ENCODE peak calls at places on chromosomes 5 and 9, in four cellular contexts. S is NCI-H1417, B is mucosa of gallbladder, P is cardiac muscle cell. O is an unnamed sample.

GRCh38 chr5:18314192-18314778 is 680.0 kb downstream of the TAF11L14 start:
- DNase-seq in B (no peak), P (peak; percentile 37), S (no peak), O (no peak)

GRCh38 chr9:33455952-33456351 is 8.6 kb upstream of the AQP3 start:
- DNase-seq in B (no peak), S (no peak), P (no peak), O (no peak)

GRCh38 chr5:124922255-124922975 is 176.0 kb upstream of the ZNF608 start:
- DNase-seq in B (no peak), S (no peak), P (no peak), O (no peak)

GRCh38 chr9:137648396-137648795 is 29.6 kb downstream of the EHMT1 start:
- DNase-seq in S (no peak), P (peak; percentile 50), B (no peak), O (no peak)

GRCh38 chr9:108743901-108744371 is 111.8 kb downstream of the ACTL7B start:
- DNase-seq in S (no peak), P (no peak), B (no peak), O (no peak)

GRCh38 chr5:7210549-7210948 is 185.4 kb upstream of the ADCY2 start:
- DNase-seq in B (no peak), S (no peak), P (no peak), O (no peak)

GRCh38 chr5:87127426-87127825 is 140.3 kb upstream of the RASA1 start:
- DNase-seq in B (no peak), S (no peak), P (peak; percentile 43), O (no peak)

GRCh38 chr5:119284031-119284430 is 71.8 kb upstream of the TNFAIP8 start:
- DNase-seq in P (no peak), B (no peak), S (no peak), O (no peak)

GRCh38 chr5:154397652-154398406 is 48.0 kb upstream of the SAP30L start:
- DNase-seq in P (no peak), S (no peak), B (peak; percentile 57), O (no peak)